ENCODE peak calls at places on chromosome 21, in five cellular contexts. W is endothelial cell of umbilical vein, E is stomach, K is spleen, Y is sigmoid colon. P is an unnamed sample. For H3K4me1, the result is how much of the 10 kb centered on the place peaks cover.

GRCh38 chr21:26883768-26884167 is 38.6 kb upstream of the ADAMTS1 start:
- DNase-seq in W (no peak), Y (no peak), E (no peak), K (no peak), P (peak)

GRCh38 chr21:14814282-14814681 is 250.5 kb downstream of the NRIP1 start:
- DNase-seq in Y (no peak), K (no peak), E (no peak), W (no peak), P (no peak)

GRCh38 chr21:28793043-28793442 is 199.6 kb downstream of the LTN1 start:
- DNase-seq in K (no peak), W (no peak), Y (no peak), E (no peak), P (no peak)

GRCh38 chr21:15066231-15066577 is 1.4 kb upstream of the NRIP1 start:
- DNase-seq in W (peak), K (no peak), E (no peak), Y (no peak), P (no peak)

GRCh38 chr21:28818663-28819278 is 173.9 kb downstream of the LTN1 start:
- DNase-seq in W (no peak), E (no peak), K (no peak), Y (no peak), P (no peak)

GRCh38 chr21:24023402-24023801 is 1583.9 kb downstream of the MRPL39 start:
- DNase-seq in W (peak), K (no peak), Y (no peak), E (no peak), P (no peak)

GRCh38 chr21:16124397-16125130 is 394.8 kb downstream of the USP25 start:
- DNase-seq in W (peak), K (no peak), Y (no peak), E (no peak), P (no peak)

GRCh38 chr21:15293251-15293650 is 228.5 kb upstream of the NRIP1 start:
- DNase-seq in E (no peak), K (no peak), Y (no peak), W (peak), P (no peak)

GRCh38 chr21:46253610-46254124 is 25.1 kb upstream of the LSS start:
- DNase-seq in W (peak), E (no peak), Y (no peak), K (no peak), P (no peak)

DNA sequence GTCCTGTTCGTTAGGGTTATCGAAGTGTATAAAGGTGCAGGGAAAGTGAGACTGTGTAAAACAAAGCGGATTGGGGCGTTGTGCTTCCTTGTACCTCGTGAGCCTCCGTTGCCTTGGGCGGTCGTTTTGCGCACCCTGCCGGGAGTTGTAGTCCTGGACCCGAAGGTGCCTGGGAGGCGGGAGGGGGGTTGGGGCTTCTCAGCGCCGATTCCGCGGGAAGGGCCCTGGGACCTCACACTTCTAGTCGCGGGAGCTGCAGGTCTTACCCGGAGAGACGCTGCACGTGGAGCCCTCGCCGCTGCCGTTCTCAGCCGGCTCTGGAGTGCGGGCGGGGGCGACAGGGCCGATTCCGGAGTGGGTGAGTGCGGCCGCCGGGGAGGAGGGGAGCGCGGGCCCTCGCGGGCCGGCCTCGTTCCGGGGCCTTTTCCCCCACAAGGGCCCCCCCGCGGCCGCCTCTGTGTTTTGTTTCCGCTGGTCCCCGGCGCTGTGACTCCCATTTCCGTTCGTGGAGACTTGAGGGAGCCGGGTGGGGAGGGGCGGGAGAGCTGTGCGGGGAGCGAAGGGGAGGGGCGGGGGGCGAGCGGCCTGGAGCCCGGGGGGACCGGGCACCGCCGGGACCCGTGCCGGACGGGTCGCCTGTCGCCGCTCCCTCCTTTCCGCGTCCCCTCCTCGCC is 586 bp downstream of the GABPA start:
- DNase-seq in W (peak), E (peak), Y (peak), K (peak), P (peak)
- TF ChIP-seq POLR2A in W (no peak), E (no peak), Y (no peak), K (no peak), P (peak)

DNA sequence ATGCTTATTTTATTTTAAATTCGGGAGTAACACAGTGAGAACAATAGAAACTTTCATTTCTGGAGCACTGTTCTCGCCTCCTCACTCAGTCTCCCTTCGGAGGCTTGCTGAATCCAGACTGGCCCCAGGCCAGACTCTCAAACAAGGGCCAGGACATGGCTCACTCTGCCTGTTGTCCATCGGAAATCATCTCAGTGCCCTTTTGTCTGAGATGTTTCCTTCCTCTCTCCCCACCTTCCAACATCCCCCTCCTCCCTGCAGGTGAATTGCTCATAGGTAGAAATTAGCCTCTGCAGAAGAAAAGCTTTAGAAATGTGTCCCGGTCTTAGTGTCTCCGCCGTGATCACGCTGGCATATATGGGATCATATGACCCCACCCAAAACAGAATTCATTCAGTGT is 55.2 kb downstream of the ERG start:
- DNase-seq in W (peak), E (no peak), K (no peak), Y (no peak), P (no peak)
- H3K4me1 ChIP-seq in W (half or more), E (under half), K (half or more), Y (under half), P (under half)

GRCh38 chr21:35529141-35529863 is 480.2 kb upstream of the RUNX1 start:
- DNase-seq in K (no peak), W (no peak), Y (no peak), E (no peak), P (no peak)

GRCh38 chr21:35527358-35527757 is 478.3 kb upstream of the RUNX1 start:
- DNase-seq in Y (no peak), K (no peak), W (no peak), E (no peak), P (no peak)

GRCh38 chr21:35525443-35525842 is 476.3 kb upstream of the RUNX1 start:
- DNase-seq in W (no peak), E (no peak), K (no peak), Y (no peak), P (no peak)

GRCh38 chr21:35530726-35531125 is 481.6 kb upstream of the RUNX1 start:
- DNase-seq in Y (no peak), W (no peak), K (no peak), E (no peak), P (no peak)

GRCh38 chr21:35528109-35529042 is 479.3 kb upstream of the RUNX1 start:
- DNase-seq in Y (no peak), K (peak), E (no peak), W (no peak), P (no peak)
- H3K4me3 ChIP-seq in Y (peak), K (peak), E (peak), W (no peak), P (peak)

DNA sequence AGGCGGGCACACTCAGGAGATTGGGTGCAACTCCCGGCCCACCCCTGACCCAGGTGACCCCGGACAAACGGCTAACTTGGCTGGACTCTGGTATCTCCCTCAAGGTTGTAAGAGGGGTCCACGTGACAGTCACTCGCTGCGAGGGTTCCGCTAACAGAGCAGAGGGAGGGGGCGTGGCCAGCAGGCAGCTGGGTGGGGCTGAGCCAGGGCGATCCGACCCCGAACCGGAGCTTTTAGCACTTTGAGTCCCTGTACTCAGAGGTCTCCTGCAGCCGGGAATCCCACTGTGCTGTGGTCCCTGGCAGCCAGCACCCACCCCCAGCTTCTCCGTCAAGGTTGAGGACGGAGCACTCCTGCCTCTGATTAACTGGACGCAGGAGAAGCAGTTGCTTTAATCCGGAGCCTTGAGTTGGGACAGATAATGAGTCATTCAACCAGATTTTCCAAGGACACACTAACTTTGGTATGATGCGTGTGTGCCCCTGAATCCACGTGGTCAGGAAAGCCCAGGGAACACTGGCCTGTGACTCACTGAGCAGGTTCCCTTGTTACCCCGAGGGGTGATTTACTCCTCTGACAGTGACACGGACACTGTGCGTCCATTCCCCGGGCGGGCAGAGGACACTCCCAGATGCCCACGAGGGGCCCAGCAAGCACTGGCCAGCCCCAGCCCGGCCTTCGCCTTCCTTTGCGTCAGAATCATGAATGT is 16.8 kb downstream of the TRPM2 start:
- DNase-seq in W (no peak), K (peak), E (peak), Y (peak), P (no peak)
- TF ChIP-seq POLR2A in W (no peak), K (no peak), E (no peak), Y (no peak), P (no peak)

P was measured in gastrocnemius medialis.